ENCODE peak calls at places on chromosomes 6 and 20, in four cellular contexts. U, Y, G and J are unnamed samples.

GRCh38 chr6:29651413-29652197 is 5.3 kb upstream of the MOG start:
- DNase-seq in U (no peak), Y (no peak), G (no peak), J (no peak)

GRCh38 chr6:27757307-27757706 is 154.9 kb downstream of the OR2B2 start:
- DNase-seq in U (peak), Y (no peak), G (no peak), J (no peak)

GRCh38 chr6:28335040-28335563 is 846 bp downstream of the ZSCAN31 start:
- DNase-seq in U (peak), Y (no peak), G (no peak), J (no peak)

GRCh38 chr20:1330075-1330830 is 1.3 kb upstream of the SDCBP2 start:
- DNase-seq in U (peak), Y (no peak), G (peak), J (no peak)

GRCh38 chr6:157469378-157469777 is 88.4 kb downstream of the ZDHHC14 start:
- DNase-seq in U (no peak), Y (no peak), G (no peak), J (no peak)

GRCh38 chr6:167341038-167341613 is 16.2 kb downstream of the TTLL2 start:
- DNase-seq in U (no peak), Y (no peak), G (no peak), J (no peak)

GRCh38 chr6:70246118-70246517 is 56.8 kb downstream of the COL9A1 start:
- DNase-seq in U (no peak), Y (no peak), G (no peak), J (no peak)

GRCh38 chr6:21840428-21840827 is 246.9 kb downstream of the SOX4 start:
- DNase-seq in U (no peak), Y (no peak), G (no peak), J (no peak)

GRCh38 chr20:44792794-44793193 is 17.6 kb downstream of the RIMS4 start:
- DNase-seq in U (no peak), Y (no peak), G (no peak), J (no peak)

GRCh38 chr6:30730611-30731435 is 10.7 kb downstream of the TUBB start:
- DNase-seq in U (peak), Y (no peak), G (peak), J (no peak)

GRCh38 chr6:166999845-167000253 is 652 bp downstream of the CEP43 start:
- DNase-seq in U (no peak), Y (no peak), G (no peak), J (no peak)

GRCh38 chr20:822651-823325 is 10.7 kb upstream of the FAM110A start:
- DNase-seq in U (no peak), Y (no peak), G (no peak), J (no peak)

GRCh38 chr20:41956316-41957050 is 338.3 kb upstream of the CHD6 start:
- DNase-seq in U (no peak), Y (peak), G (no peak), J (no peak)

GRCh38 chr6:159979136-159979874 is 10.4 kb downstream of the IGF2R start:
- DNase-seq in U (peak), Y (no peak), G (no peak), J (peak)

GRCh38 chr6:147738516-147739187 is 230.2 kb downstream of the SAMD5 start:
- DNase-seq in U (no peak), Y (no peak), G (no peak), J (no peak)

GRCh38 chr20:9374480-9374879 is 139.9 kb upstream of the LAMP5 start:
- DNase-seq in U (no peak), Y (no peak), G (no peak), J (no peak)

GRCh38 chr6:25637946-25638345 is 14.1 kb upstream of the SCGN start:
- DNase-seq in U (no peak), Y (no peak), G (no peak), J (no peak)

GRCh38 chr20:12528591-12529041 is 480.2 kb upstream of the SPTLC3 start:
- DNase-seq in U (no peak), Y (no peak), G (no peak), J (no peak)

GRCh38 chr6:24922854-24923253 is 12.9 kb downstream of the RIPOR2 start:
- DNase-seq in U (no peak), Y (no peak), G (no peak), J (no peak)

GRCh38 chr6:150145830-150146229 is 3.0 kb downstream of the PPP1R14C start:
- DNase-seq in U (no peak), Y (no peak), G (no peak), J (no peak)

GRCh38 chr6:36149436-36149835 is 19.1 kb downstream of the MAPK13 start:
- DNase-seq in U (no peak), Y (no peak), G (no peak), J (no peak)

GRCh38 chr6:18269253-18269652 is 4.9 kb upstream of the DEK start:
- DNase-seq in U (no peak), Y (no peak), G (no peak), J (no peak)

GRCh38 chr20:25223179-25223661 is 24.7 kb upstream of the PYGB start:
- DNase-seq in U (no peak), Y (peak), G (no peak), J (no peak)

GRCh38 chr20:18496042-18496441 is 983 bp downstream of the RBBP9 start:
- DNase-seq in U (no peak), Y (no peak), G (no peak), J (no peak)

GRCh38 chr6:158624684-158625682 is 19.6 kb downstream of the DYNLT1 start:
- DNase-seq in U (no peak), Y (no peak), G (no peak), J (no peak)

GRCh38 chr6:165110871-165111270 is 198.5 kb downstream of the C6orf118 start:
- DNase-seq in U (no peak), Y (no peak), G (no peak), J (no peak)

GRCh38 chr6:45424628-45424955 is 46.9 kb upstream of the SUPT3H start:
- DNase-seq in U (no peak), Y (no peak), G (no peak), J (no peak)
- H3K4me3 ChIP-seq in U (peak), Y (no peak), G (no peak), J (no peak)

GRCh38 chr6:46612645-46613044 is 40.0 kb downstream of the CYP39A1 start:
- DNase-seq in U (no peak), Y (no peak), G (no peak), J (peak)
- H3K4me3 ChIP-seq in U (no peak), Y (no peak), G (no peak), J (no peak)

GRCh38 chr20:36543187-36544133 is 2.1 kb downstream of the MYL9 start:
- DNase-seq in U (peak), Y (no peak), G (peak), J (peak)
- H3K4me3 ChIP-seq in U (peak), Y (no peak), G (no peak), J (peak)

GRCh38 chr6:113805167-113805835 is 51.8 kb upstream of the MARCKS start:
- DNase-seq in U (no peak), Y (no peak), G (no peak), J (no peak)
- H3K4me3 ChIP-seq in U (no peak), Y (no peak), G (no peak), J (no peak)

GRCh38 chr20:62952373-62953166 is at the start of gene SLC17A9:
- DNase-seq in U (peak), Y (no peak), G (peak), J (peak)

GRCh38 chr20:62951896-62952372 is 575 bp upstream of the SLC17A9 start:
- DNase-seq in U (peak), Y (no peak), G (no peak), J (peak)

GRCh38 chr20:62955519-62956386 is 3.2 kb downstream of the SLC17A9 start:
- DNase-seq in U (peak), Y (no peak), G (no peak), J (no peak)

GRCh38 chr20:62953167-62953838 is 794 bp downstream of the SLC17A9 start:
- DNase-seq in U (peak), Y (no peak), G (no peak), J (peak)

GRCh38 chr20:62953839-62954703 is 1.6 kb downstream of the SLC17A9 start:
- DNase-seq in U (peak), Y (peak), G (peak), J (peak)
- H3K4me3 ChIP-seq in U (peak), Y (no peak), G (no peak), J (no peak)

GRCh38 chr6:50712291-50712690 is 1.0 kb upstream of the TFAP2D start:
- DNase-seq in U (no peak), Y (no peak), G (no peak), J (no peak)

GRCh38 chr6:50713226-50713625 is at the start of gene TFAP2D:
- DNase-seq in U (no peak), Y (no peak), G (no peak), J (no peak)

GRCh38 chr6:50713977-50714486 is 706 bp downstream of the TFAP2D start:
- DNase-seq in U (no peak), Y (no peak), G (no peak), J (no peak)

GRCh38 chr6:50716887-50717509 is 3.7 kb downstream of the TFAP2D start:
- DNase-seq in U (no peak), Y (no peak), G (no peak), J (no peak)

GRCh38 chr6:50714487-50715379 is 1.4 kb downstream of the TFAP2D start:
- DNase-seq in U (no peak), Y (no peak), G (no peak), J (no peak)
- H3K4me3 ChIP-seq in U (no peak), Y (peak), G (no peak), J (no peak)

GRCh38 chr6:43509984-43510826 is at the start of gene LRRC73:
- DNase-seq in U (peak), Y (peak), G (peak), J (peak)

GRCh38 chr6:43508481-43509141 is 1.5 kb downstream of the LRRC73 start:
- DNase-seq in U (peak), Y (no peak), G (no peak), J (no peak)

GRCh38 chr6:43511824-43512415 is 1.8 kb upstream of the LRRC73 start:
- DNase-seq in U (peak), Y (no peak), G (no peak), J (no peak)

GRCh38 chr6:43509142-43509983 is 783 bp downstream of the LRRC73 start:
- DNase-seq in U (no peak), Y (no peak), G (no peak), J (no peak)

GRCh38 chr6:43510827-43511163 is 649 bp upstream of the LRRC73 start:
- DNase-seq in U (peak), Y (no peak), G (no peak), J (no peak)
- H3K4me3 ChIP-seq in U (no peak), Y (peak), G (no peak), J (no peak)

DNA sequence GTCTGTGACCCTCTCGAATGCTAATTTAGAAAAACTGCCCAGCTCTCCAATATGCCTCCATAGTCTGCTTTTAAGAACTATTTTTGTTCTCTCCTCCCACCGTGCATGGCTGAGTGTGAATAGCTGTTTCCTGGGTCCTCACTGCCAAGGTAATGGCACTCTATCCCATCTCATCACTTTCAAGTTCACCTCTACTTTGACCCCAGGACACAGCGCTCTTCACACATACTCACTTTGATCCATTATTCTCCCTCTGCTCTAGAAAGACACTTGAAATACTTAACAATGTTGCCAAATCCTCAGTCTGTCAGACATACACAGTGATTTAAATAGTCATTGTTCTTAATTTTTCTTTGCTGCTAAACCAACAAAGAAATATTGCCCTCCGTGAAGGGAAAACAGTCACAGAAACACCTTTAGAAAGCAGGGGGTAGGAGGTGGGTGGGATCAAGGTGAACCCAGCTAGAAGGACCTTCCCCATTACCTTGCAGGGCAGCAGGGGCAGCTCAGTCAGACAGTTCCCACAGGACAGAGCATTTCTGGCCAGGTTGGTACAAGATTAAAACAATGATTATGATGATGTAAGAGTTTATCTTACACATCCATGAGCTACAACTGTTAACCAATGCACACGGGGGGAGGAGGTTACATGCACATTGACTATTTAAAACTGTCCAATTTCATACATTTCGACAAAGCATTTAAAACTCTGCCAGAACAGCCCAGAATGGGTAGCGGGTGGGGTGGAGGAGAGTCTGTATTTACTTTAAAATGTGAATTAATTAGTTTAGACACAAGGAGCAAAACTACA is 2.4 kb downstream of the SLC22A23 start:
- DNase-seq in U (no peak), Y (no peak), G (no peak), J (no peak)
- H3K4me3 ChIP-seq in U (peak), Y (no peak), G (no peak), J (no peak)

DNA sequence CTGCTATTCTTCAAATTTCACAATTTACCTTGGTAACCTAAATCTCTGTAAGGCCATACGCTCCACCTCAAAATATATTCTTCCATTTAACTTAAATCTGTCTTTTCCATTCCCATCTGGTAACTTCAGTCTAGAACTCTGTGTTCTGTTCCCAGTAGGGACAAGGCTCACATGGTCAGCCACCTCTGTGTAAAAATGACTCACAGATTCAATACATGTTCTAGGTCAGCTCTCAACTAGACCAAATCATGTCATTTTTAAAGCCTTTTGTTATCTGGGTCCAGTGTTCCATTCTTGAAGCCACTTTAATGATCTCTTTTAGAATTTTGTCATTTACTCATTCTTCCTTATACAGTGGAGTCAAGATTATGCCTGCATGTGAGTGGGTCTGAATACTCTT is 315.6 kb upstream of the CITED2 start:
- DNase-seq in U (no peak), Y (no peak), G (no peak), J (no peak)
- H3K4me3 ChIP-seq in U (no peak), Y (no peak), G (no peak), J (no peak)